ENCODE peak calls at places on chromosomes 12 and 14, in nine cellular contexts. Q is left ventricle myocardium inferior, H is AG04450, V is right lobe of liver, D is breast epithelium, O is HCT116, U is Peyer's patch, X is tibial nerve, R is tibial artery. L is an unnamed sample. For H3K9me3, the result is how much of the 10 kb centered on the place peaks cover.

GRCh38 chr12:15698377-15698867 is 90.8 kb downstream of the EPS8 start:
- DNase-seq in Q (no peak), H (no peak), V (no peak), D (no peak), O (no peak), U (no peak), X (peak), R (peak), L (no peak)

GRCh38 chr14:52068741-52069616 is at the start of gene NID2:
- DNase-seq in Q (peak), H (peak), V (peak), D (peak), O (no peak), U (peak), X (peak), R (peak), L (peak)

GRCh38 chr14:55718551-55718950 is 138.5 kb downstream of the KTN1 start:
- DNase-seq in Q (no peak), H (no peak), V (no peak), D (no peak), O (no peak), U (no peak), X (no peak), R (no peak), L (no peak)

GRCh38 chr14:76163668-76164363 is 12.1 kb downstream of the GPATCH2L start:
- DNase-seq in Q (no peak), H (no peak), V (no peak), D (no peak), O (no peak), U (no peak), X (no peak), R (no peak), L (no peak)

GRCh38 chr12:1185460-1186182 is 194.6 kb downstream of the ERC1 start:
- DNase-seq in Q (no peak), H (no peak), V (no peak), D (no peak), O (no peak), U (no peak), X (no peak), R (no peak), L (no peak)

GRCh38 chr12:64392221-64392620 is 1.7 kb upstream of the C12orf56 start:
- DNase-seq in Q (no peak), H (peak), V (no peak), D (no peak), O (no peak), U (no peak), X (peak), R (no peak), L (no peak)

GRCh38 chr12:3311027-3311402 is 180.0 kb upstream of the PRMT8 start:
- DNase-seq in Q (no peak), H (no peak), V (no peak), D (peak), O (peak), U (peak), X (no peak), R (no peak), L (peak)

GRCh38 chr14:102249041-102249440 is 55.9 kb downstream of the MOK start:
- DNase-seq in Q (no peak), H (no peak), V (no peak), D (no peak), O (no peak), U (no peak), X (no peak), R (no peak), L (no peak)

GRCh38 chr12:89966495-89967240 is 258.0 kb upstream of the ATP2B1 start:
- DNase-seq in Q (no peak), H (no peak), V (no peak), D (no peak), O (no peak), U (no peak), X (no peak), R (no peak), L (no peak)

GRCh38 chr12:67794151-67794550 is 145.6 kb downstream of the DYRK2 start:
- DNase-seq in Q (no peak), H (no peak), V (no peak), D (no peak), O (no peak), U (no peak), X (no peak), R (no peak), L (no peak)

GRCh38 chr14:23171251-23171975 is 12.0 kb downstream of the SLC7A8 start:
- DNase-seq in Q (no peak), H (no peak), V (no peak), D (no peak), O (no peak), U (no peak), X (no peak), R (no peak), L (no peak)

GRCh38 chr12:54300732-54301427 is at the start of gene NFE2:
- DNase-seq in Q (peak), H (peak), V (peak), D (peak), O (no peak), U (peak), X (no peak), R (peak), L (peak)
- H3K4me3 ChIP-seq in Q (peak), H (peak), V (peak), D (peak), O (peak), U (peak), X (no peak), R (no peak), L (peak)

GRCh38 chr14:68886109-68886434 is 93.0 kb downstream of the ACTN1 start:
- DNase-seq in Q (no peak), H (no peak), V (no peak), D (no peak), O (no peak), U (no peak), X (no peak), R (no peak), L (peak)

GRCh38 chr14:68888883-68889282 is 90.2 kb downstream of the ACTN1 start:
- DNase-seq in Q (no peak), H (no peak), V (no peak), D (peak), O (no peak), U (peak), X (no peak), R (no peak), L (no peak)

GRCh38 chr14:68885226-68886108 is 92.6 kb upstream of the ZFP36L1 start:
- DNase-seq in Q (no peak), H (no peak), V (no peak), D (peak), O (no peak), U (peak), X (no peak), R (no peak), L (no peak)

GRCh38 chr14:68890173-68890931 is 88.8 kb downstream of the ACTN1 start:
- DNase-seq in Q (no peak), H (no peak), V (no peak), D (peak), O (no peak), U (peak), X (no peak), R (no peak), L (peak)

GRCh38 chr14:68888025-68888850 is 90.9 kb downstream of the ACTN1 start:
- DNase-seq in Q (peak), H (no peak), V (peak), D (peak), O (no peak), U (peak), X (no peak), R (peak), L (peak)
- TF ChIP-seq CTCF in Q (peak), H (no peak), V (no peak), D (no peak), O (no peak), U (no peak), X (no peak), R (peak), L (no peak)

GRCh38 chr14:105860615-105861580 is 334.5 kb downstream of the TMEM121 start:
- DNase-seq in Q (peak), H (no peak), V (peak), D (no peak), O (no peak), U (peak), X (no peak), R (peak), L (peak)

GRCh38 chr14:105859717-105860614 is 333.6 kb downstream of the TMEM121 start:
- DNase-seq in Q (peak), H (no peak), V (peak), D (no peak), O (no peak), U (peak), X (no peak), R (peak), L (peak)

GRCh38 chr14:105862581-105863239 is 336.3 kb downstream of the TMEM121 start:
- DNase-seq in Q (no peak), H (no peak), V (no peak), D (no peak), O (no peak), U (no peak), X (no peak), R (peak), L (peak)

GRCh38 chr14:105863296-105864108 is 337.1 kb downstream of the TMEM121 start:
- DNase-seq in Q (peak), H (no peak), V (peak), D (peak), O (no peak), U (peak), X (no peak), R (peak), L (peak)

GRCh38 chr14:105861985-105862465 is 335.6 kb downstream of the TMEM121 start:
- DNase-seq in Q (peak), H (no peak), V (no peak), D (no peak), O (no peak), U (no peak), X (no peak), R (no peak), L (peak)
- H3K9me3 ChIP-seq in Q (under half), H (half or more), V (under half), D (under half), O (under half), U (under half), X (under half), R (under half), L (under half)

GRCh38 chr14:103279129-103280025 is 54.7 kb upstream of the EIF5 start:
- DNase-seq in Q (no peak), H (no peak), V (peak), D (no peak), O (no peak), U (no peak), X (no peak), R (no peak), L (no peak)
- H3K4me3 ChIP-seq in Q (peak), H (no peak), V (peak), D (peak), O (no peak), U (peak), X (peak), R (peak), L (peak)

GRCh38 chr12:51534675-51535074 is 56.4 kb upstream of the SCN8A start:
- DNase-seq in Q (no peak), H (no peak), V (no peak), D (no peak), O (no peak), U (no peak), X (no peak), R (no peak), L (no peak)

GRCh38 chr12:51533799-51534198 is 57.2 kb upstream of the SCN8A start:
- DNase-seq in Q (no peak), H (no peak), V (no peak), D (no peak), O (no peak), U (no peak), X (no peak), R (no peak), L (no peak)

GRCh38 chr12:51534216-51534615 is 56.8 kb upstream of the SCN8A start:
- DNase-seq in Q (no peak), H (no peak), V (no peak), D (no peak), O (no peak), U (no peak), X (no peak), R (no peak), L (no peak)

GRCh38 chr12:51538149-51538548 is 52.9 kb upstream of the SCN8A start:
- DNase-seq in Q (no peak), H (no peak), V (no peak), D (no peak), O (no peak), U (no peak), X (no peak), R (no peak), L (no peak)

GRCh38 chr12:51536159-51536558 is 54.9 kb upstream of the SCN8A start:
- DNase-seq in Q (no peak), H (no peak), V (no peak), D (no peak), O (no peak), U (no peak), X (no peak), R (no peak), L (no peak)
- TF ChIP-seq CTCF in Q (no peak), H (peak), V (no peak), D (no peak), O (peak), U (no peak), X (no peak), R (no peak), L (no peak)

GRCh38 chr12:126219654-126220279 is 1154.5 kb downstream of the AACS start:
- DNase-seq in Q (no peak), H (no peak), V (no peak), D (no peak), O (no peak), U (no peak), X (no peak), R (no peak), L (no peak)
- H3K9me3 ChIP-seq in Q (under half), H (under half), V (under half), D (under half), O (under half), U (under half), X (under half), R (under half), L (under half)

GRCh38 chr14:29663281-29663801 is 264.3 kb downstream of the PRKD1 start:
- DNase-seq in Q (no peak), H (no peak), V (no peak), D (no peak), O (no peak), U (no peak), X (peak), R (peak), L (no peak)
- H3K4me3 ChIP-seq in Q (no peak), H (no peak), V (no peak), D (no peak), O (no peak), U (no peak), X (no peak), R (no peak), L (no peak)

GRCh38 chr12:120234643-120235368 is 30.7 kb downstream of the PXN start:
- DNase-seq in Q (peak), H (peak), V (peak), D (peak), O (peak), U (peak), X (peak), R (peak), L (peak)
- TF ChIP-seq CTCF in Q (peak), H (peak), V (peak), D (peak), O (peak), U (peak), X (peak), R (peak), L (peak)